ENCODE peak calls at places on chromosome 3, in nine cellular contexts. One of them, this sample, is unnamed.

GRCh38 chr3:132787616-132788015 is 65.4 kb upstream of the NPHP3 start:
- DNase-seq in NAMALWA: no peak
- DNase-seq in fibroblast of the aortic adventitia: peak
- DNase-seq in A673: peak
- DNase-seq in activated CD8-positive, alpha-beta memory T cell treated with anti-CD3 and anti-CD28 coated beads, Interleukin-2, amount 50 U/mL, for 4 hours: no peak
- DNase-seq in Panc1: no peak
- DNase-seq in GF-D8: no peak
- DNase-seq in vagina: no peak
- DNase-seq in pancreas: no peak
- DNase-seq in this sample: no peak

GRCh38 chr3:88150771-88151170 is 1.0 kb downstream of the C3orf38 start:
- DNase-seq in A673: no peak
- DNase-seq in pancreas: no peak
- DNase-seq in vagina: no peak
- DNase-seq in fibroblast of the aortic adventitia: no peak
- DNase-seq in GF-D8: peak
- DNase-seq in activated CD8-positive, alpha-beta memory T cell treated with anti-CD3 and anti-CD28 coated beads, Interleukin-2, amount 50 U/mL, for 4 hours: no peak
- DNase-seq in Panc1: no peak
- DNase-seq in NAMALWA: peak
- DNase-seq in this sample: no peak

GRCh38 chr3:123442908-123443307 is 6.0 kb downstream of the ADCY5 start:
- DNase-seq in GF-D8: no peak
- DNase-seq in Panc1: no peak
- DNase-seq in A673: no peak
- DNase-seq in pancreas: no peak
- DNase-seq in vagina: no peak
- DNase-seq in activated CD8-positive, alpha-beta memory T cell treated with anti-CD3 and anti-CD28 coated beads, Interleukin-2, amount 50 U/mL, for 4 hours: no peak
- DNase-seq in fibroblast of the aortic adventitia: no peak
- DNase-seq in NAMALWA: no peak
- DNase-seq in this sample: no peak

GRCh38 chr3:195801251-195802183 is 10.2 kb downstream of the MUC4 start:
- DNase-seq in Panc1: no peak
- DNase-seq in GF-D8: no peak
- DNase-seq in activated CD8-positive, alpha-beta memory T cell treated with anti-CD3 and anti-CD28 coated beads, Interleukin-2, amount 50 U/mL, for 4 hours: no peak
- DNase-seq in A673: no peak
- DNase-seq in vagina: no peak
- DNase-seq in NAMALWA: no peak
- DNase-seq in pancreas: no peak
- DNase-seq in fibroblast of the aortic adventitia: no peak
- DNase-seq in this sample: peak

GRCh38 chr3:178244653-178245384 is 291.4 kb upstream of the KCNMB2 start:
- DNase-seq in fibroblast of the aortic adventitia: no peak
- DNase-seq in Panc1: no peak
- DNase-seq in NAMALWA: no peak
- DNase-seq in GF-D8: no peak
- DNase-seq in vagina: no peak
- DNase-seq in activated CD8-positive, alpha-beta memory T cell treated with anti-CD3 and anti-CD28 coated beads, Interleukin-2, amount 50 U/mL, for 4 hours: no peak
- DNase-seq in pancreas: no peak
- DNase-seq in A673: no peak
- DNase-seq in this sample: no peak

GRCh38 chr3:125334675-125335560 is 40.2 kb downstream of the ZNF148 start:
- DNase-seq in NAMALWA: no peak
- DNase-seq in GF-D8: peak
- DNase-seq in A673: peak
- DNase-seq in fibroblast of the aortic adventitia: peak
- DNase-seq in pancreas: no peak
- DNase-seq in Panc1: no peak
- DNase-seq in vagina: no peak
- DNase-seq in activated CD8-positive, alpha-beta memory T cell treated with anti-CD3 and anti-CD28 coated beads, Interleukin-2, amount 50 U/mL, for 4 hours: no peak
- DNase-seq in this sample: no peak

GRCh38 chr3:157443873-157444770 is 7.5 kb downstream of the PTX3 start:
- DNase-seq in A673: no peak
- DNase-seq in pancreas: no peak
- DNase-seq in activated CD8-positive, alpha-beta memory T cell treated with anti-CD3 and anti-CD28 coated beads, Interleukin-2, amount 50 U/mL, for 4 hours: no peak
- DNase-seq in GF-D8: no peak
- DNase-seq in fibroblast of the aortic adventitia: peak
- DNase-seq in NAMALWA: no peak
- DNase-seq in Panc1: no peak
- DNase-seq in vagina: no peak
- DNase-seq in this sample: no peak

GRCh38 chr3:53794597-53794996 is 51.6 kb downstream of the CHDH start:
- DNase-seq in pancreas: no peak
- DNase-seq in GF-D8: no peak
- DNase-seq in Panc1: no peak
- DNase-seq in fibroblast of the aortic adventitia: peak
- DNase-seq in vagina: no peak
- DNase-seq in NAMALWA: no peak
- DNase-seq in activated CD8-positive, alpha-beta memory T cell treated with anti-CD3 and anti-CD28 coated beads, Interleukin-2, amount 50 U/mL, for 4 hours: no peak
- DNase-seq in A673: no peak
- DNase-seq in this sample: no peak

GRCh38 chr3:37093481-37093880 is 80.9 kb downstream of the LRRFIP2 start:
- DNase-seq in pancreas: no peak
- DNase-seq in fibroblast of the aortic adventitia: peak
- DNase-seq in A673: no peak
- DNase-seq in GF-D8: no peak
- DNase-seq in activated CD8-positive, alpha-beta memory T cell treated with anti-CD3 and anti-CD28 coated beads, Interleukin-2, amount 50 U/mL, for 4 hours: no peak
- DNase-seq in NAMALWA: no peak
- DNase-seq in Panc1: no peak
- DNase-seq in vagina: no peak
- DNase-seq in this sample: no peak

GRCh38 chr3:150251654-150252053 is 156.4 kb upstream of the TSC22D2 start:
- DNase-seq in pancreas: no peak
- DNase-seq in activated CD8-positive, alpha-beta memory T cell treated with anti-CD3 and anti-CD28 coated beads, Interleukin-2, amount 50 U/mL, for 4 hours: no peak
- DNase-seq in NAMALWA: no peak
- DNase-seq in GF-D8: no peak
- DNase-seq in A673: no peak
- DNase-seq in Panc1: no peak
- DNase-seq in fibroblast of the aortic adventitia: peak
- DNase-seq in vagina: no peak
- DNase-seq in this sample: no peak

GRCh38 chr3:16338124-16338523 is 73.1 kb downstream of the OXNAD1 start:
- DNase-seq in activated CD8-positive, alpha-beta memory T cell treated with anti-CD3 and anti-CD28 coated beads, Interleukin-2, amount 50 U/mL, for 4 hours: peak
- DNase-seq in pancreas: no peak
- DNase-seq in fibroblast of the aortic adventitia: no peak
- DNase-seq in A673: no peak
- DNase-seq in vagina: no peak
- DNase-seq in NAMALWA: peak
- DNase-seq in Panc1: no peak
- DNase-seq in GF-D8: peak
- DNase-seq in this sample: no peak

GRCh38 chr3:152417181-152417580 is 148.5 kb downstream of the MBNL1 start:
- DNase-seq in Panc1: no peak
- DNase-seq in GF-D8: no peak
- DNase-seq in vagina: no peak
- DNase-seq in fibroblast of the aortic adventitia: no peak
- DNase-seq in activated CD8-positive, alpha-beta memory T cell treated with anti-CD3 and anti-CD28 coated beads, Interleukin-2, amount 50 U/mL, for 4 hours: no peak
- DNase-seq in A673: no peak
- DNase-seq in pancreas: no peak
- DNase-seq in NAMALWA: no peak
- DNase-seq in this sample: no peak

GRCh38 chr3:136919799-136920580 is 37.8 kb upstream of the IL20RB start:
- DNase-seq in fibroblast of the aortic adventitia: peak
- DNase-seq in GF-D8: no peak
- DNase-seq in pancreas: no peak
- DNase-seq in Panc1: no peak
- DNase-seq in activated CD8-positive, alpha-beta memory T cell treated with anti-CD3 and anti-CD28 coated beads, Interleukin-2, amount 50 U/mL, for 4 hours: no peak
- DNase-seq in A673: peak
- DNase-seq in NAMALWA: no peak
- DNase-seq in vagina: no peak
- DNase-seq in this sample: no peak

GRCh38 chr3:125061170-125061569 is 5.4 kb upstream of the HEG1 start:
- DNase-seq in Panc1: no peak
- DNase-seq in pancreas: no peak
- DNase-seq in fibroblast of the aortic adventitia: peak
- DNase-seq in A673: no peak
- DNase-seq in vagina: no peak
- DNase-seq in GF-D8: no peak
- DNase-seq in activated CD8-positive, alpha-beta memory T cell treated with anti-CD3 and anti-CD28 coated beads, Interleukin-2, amount 50 U/mL, for 4 hours: no peak
- DNase-seq in NAMALWA: no peak
- DNase-seq in this sample: peak

GRCh38 chr3:140580746-140581145 is 97.1 kb upstream of the TRIM42 start:
- DNase-seq in Panc1: no peak
- DNase-seq in GF-D8: no peak
- DNase-seq in A673: no peak
- DNase-seq in activated CD8-positive, alpha-beta memory T cell treated with anti-CD3 and anti-CD28 coated beads, Interleukin-2, amount 50 U/mL, for 4 hours: no peak
- DNase-seq in vagina: no peak
- DNase-seq in fibroblast of the aortic adventitia: no peak
- DNase-seq in NAMALWA: no peak
- DNase-seq in pancreas: no peak
- DNase-seq in this sample: no peak

GRCh38 chr3:136728918-136729317 is 23.3 kb downstream of the STAG1 start:
- DNase-seq in NAMALWA: no peak
- DNase-seq in activated CD8-positive, alpha-beta memory T cell treated with anti-CD3 and anti-CD28 coated beads, Interleukin-2, amount 50 U/mL, for 4 hours: no peak
- DNase-seq in fibroblast of the aortic adventitia: peak
- DNase-seq in GF-D8: no peak
- DNase-seq in pancreas: no peak
- DNase-seq in vagina: no peak
- DNase-seq in Panc1: no peak
- DNase-seq in A673: no peak
- DNase-seq in this sample: no peak

GRCh38 chr3:123392368-123392767 is 56.5 kb downstream of the ADCY5 start:
- DNase-seq in A673: no peak
- DNase-seq in NAMALWA: no peak
- DNase-seq in vagina: no peak
- DNase-seq in pancreas: no peak
- DNase-seq in GF-D8: no peak
- DNase-seq in fibroblast of the aortic adventitia: no peak
- DNase-seq in Panc1: no peak
- DNase-seq in activated CD8-positive, alpha-beta memory T cell treated with anti-CD3 and anti-CD28 coated beads, Interleukin-2, amount 50 U/mL, for 4 hours: no peak
- DNase-seq in this sample: no peak

GRCh38 chr3:73280751-73281150 is 219.3 kb downstream of the EBLN2 start:
- DNase-seq in vagina: no peak
- DNase-seq in fibroblast of the aortic adventitia: no peak
- DNase-seq in pancreas: no peak
- DNase-seq in NAMALWA: no peak
- DNase-seq in activated CD8-positive, alpha-beta memory T cell treated with anti-CD3 and anti-CD28 coated beads, Interleukin-2, amount 50 U/mL, for 4 hours: no peak
- DNase-seq in A673: no peak
- DNase-seq in GF-D8: no peak
- DNase-seq in Panc1: no peak
- DNase-seq in this sample: no peak